ENCODE peak calls at places on chromosomes 3 and 15, in five cellular contexts. K is activated naive CD8-positive, alpha-beta T cell treated with anti-CD3 and anti-CD28 coated beads, Interleukin-2, amount 50 U/mL, for 24 hours; F is HEK293T; Z is kidney glomerular epithelial cell; E is NCI-H510A treated with DMSO at 0.1 percent for 48 hours. R is an unnamed sample.

GRCh38 chr15:72168131-72168825 is 29.3 kb downstream of the GRAMD2A start:
- DNase-seq in K (no peak), F (no peak), Z (no peak), E (no peak), R (no peak)

GRCh38 chr3:82001276-82001953 is 240.0 kb upstream of the GBE1 start:
- DNase-seq in K (no peak), F (no peak), Z (no peak), E (no peak), R (no peak)

GRCh38 chr3:44894485-44894884 is 20.1 kb downstream of the TGM4 start:
- DNase-seq in K (no peak), F (no peak), Z (no peak), E (no peak), R (no peak)

GRCh38 chr15:100663066-100663465 is 60.7 kb downstream of the ASB7 start:
- DNase-seq in K (no peak), F (peak; percentile 54), Z (no peak), E (no peak), R (no peak)

GRCh38 chr3:4071481-4072184 is 231.5 kb upstream of the SETMAR start:
- DNase-seq in K (no peak), F (no peak), Z (no peak), E (peak; percentile 27), R (no peak)

GRCh38 chr3:196875258-196875657 is 7.5 kb downstream of the SENP5 start:
- DNase-seq in K (no peak), F (no peak), Z (no peak), E (no peak), R (no peak)

GRCh38 chr3:175805825-175806224 is 946.7 kb downstream of the NAALADL2 start:
- DNase-seq in K (no peak), F (no peak), Z (no peak), E (no peak), R (no peak)

GRCh38 chr3:129571605-129572547 is 28.9 kb downstream of the H1-8 start:
- DNase-seq in K (no peak), F (no peak), Z (no peak), E (no peak), R (no peak)

GRCh38 chr3:37712918-37713819 is 148.5 kb upstream of the CTDSPL start:
- DNase-seq in K (no peak), F (no peak), Z (peak; percentile 67), E (no peak), R (no peak)

GRCh38 chr15:101306341-101307047 is 11.4 kb upstream of the SNRPA1 start:
- DNase-seq in K (no peak), F (no peak), Z (no peak), E (no peak), R (no peak)

GRCh38 chr3:78872195-78872594 is 895.6 kb downstream of the ROBO1 start:
- DNase-seq in K (no peak), F (no peak), Z (peak; percentile 79), E (no peak), R (no peak)

GRCh38 chr3:192888121-192888520 is 29.5 kb downstream of the MB21D2 start:
- DNase-seq in K (no peak), F (no peak), Z (peak; percentile 89), E (no peak), R (no peak)

GRCh38 chr15:25849431-25849921 is 13.7 kb downstream of the ATP10A start:
- DNase-seq in K (no peak), F (no peak), Z (peak; percentile 78), E (no peak), R (no peak)

GRCh38 chr15:51076898-51077564 is 17.7 kb downstream of the TNFAIP8L3 start:
- DNase-seq in K (peak; percentile 33), F (no peak), Z (no peak), E (no peak), R (no peak)

GRCh38 chr15:26891448-26891881 is 24.6 kb downstream of the GABRA5 start:
- DNase-seq in K (peak; percentile 67), F (peak; percentile 35), Z (peak; percentile 45), E (peak; percentile 61), R (peak; percentile 67)

GRCh38 chr15:66954601-66955000 is 110.8 kb upstream of the SMAD3 start:
- DNase-seq in K (no peak), F (no peak), Z (no peak), E (no peak), R (no peak)

GRCh38 chr3:52183786-52184445 is 14.0 kb upstream of the ALAS1 start:
- DNase-seq in K (no peak), F (no peak), Z (no peak), E (no peak), R (no peak)

GRCh38 chr15:78618064-78618463 is 2.7 kb downstream of the CHRNA3 start:
- DNase-seq in K (no peak), F (no peak), Z (no peak), E (no peak), R (no peak)

GRCh38 chr3:46713048-46713897 is 4.4 kb downstream of the PRSS50 start:
- DNase-seq in K (no peak), F (no peak), Z (no peak), E (no peak), R (no peak)

GRCh38 chr15:60128000-60128376 is 123.9 kb downstream of the FOXB1 start:
- DNase-seq in K (peak; percentile 11), F (no peak), Z (peak; percentile 46), E (no peak), R (no peak)

GRCh38 chr3:114902691-114903101 is 244.4 kb downstream of the ZBTB20 start:
- DNase-seq in K (no peak), F (no peak), Z (peak; percentile 78), E (no peak), R (peak; percentile 29)

GRCh38 chr15:29133321-29133720 is 136.3 kb downstream of the NSMCE3 start:
- DNase-seq in K (no peak), F (no peak), Z (no peak), E (no peak), R (no peak)

GRCh38 chr3:94524102-94524922 is 461.5 kb downstream of the NSUN3 start:
- DNase-seq in K (no peak), F (no peak), Z (no peak), E (peak; percentile 21), R (no peak)

GRCh38 chr3:79490165-79491028 is 277.4 kb downstream of the ROBO1 start:
- DNase-seq in K (no peak), F (no peak), Z (peak; percentile 11), E (no peak), R (no peak)

GRCh38 chr3:10520118-10520517 is 14.7 kb upstream of the ATP2B2 start:
- DNase-seq in K (no peak), F (no peak), Z (no peak), E (no peak), R (no peak)

GRCh38 chr3:52090131-52090548 is 33.8 kb upstream of the DUSP7 start:
- DNase-seq in K (no peak), F (no peak), Z (peak; percentile 87), E (no peak), R (no peak)

GRCh38 chr3:142861926-142862325 is 27.0 kb downstream of the PCOLCE2 start:
- DNase-seq in K (no peak), F (no peak), Z (no peak), E (no peak), R (no peak)

GRCh38 chr3:144031938-144032337 is 60.3 kb downstream of the DIPK2A start:
- DNase-seq in K (no peak), F (no peak), Z (no peak), E (no peak), R (no peak)

GRCh38 chr3:25455316-25456232 is 27.5 kb downstream of the RARB start:
- DNase-seq in K (no peak), F (peak; percentile 33), Z (no peak), E (no peak), R (no peak)

GRCh38 chr3:177320765-177321247 is 123.5 kb upstream of the TBL1XR1 start:
- DNase-seq in K (no peak), F (no peak), Z (peak; percentile 13), E (no peak), R (no peak)